ENCODE peak calls at places on chromosomes 12 and 14, in ten cellular contexts. X is body of pancreas, J is tibial artery, S is left ventricle myocardium inferior, O is mesothelial cell of epicardium, F is right lobe of liver, R is heart right ventricle, C is AG04449, H is BJ, G is endothelial cell. L is an unnamed sample.

GRCh38 chr12:130825771-130826150 is 13.3 kb downstream of the STX2 start:
- DNase-seq in O (no peak), S (no peak), J (no peak), R (no peak), F (no peak), G (no peak), C (no peak), H (no peak), X (no peak), L (no peak)

GRCh38 chr14:76962303-76962660 is 66.2 kb downstream of the IRF2BPL start:
- DNase-seq in O (no peak), G (no peak), C (no peak), X (no peak), H (no peak), S (no peak), J (no peak), F (no peak), R (no peak), L (no peak)

GRCh38 chr14:26531894-26532293 is 65.9 kb downstream of the NOVA1 start:
- DNase-seq in X (no peak), C (no peak), H (no peak), S (no peak), O (no peak), G (no peak), J (no peak), F (no peak), R (no peak), L (no peak)

GRCh38 chr14:46322076-46322475 is 329.5 kb downstream of the RPL10L start:
- DNase-seq in F (no peak), S (no peak), R (no peak), C (no peak), J (no peak), O (no peak), G (no peak), X (no peak), H (no peak), L (no peak)

GRCh38 chr12:18139989-18140596 is 50.1 kb upstream of the RERGL start:
- DNase-seq in H (no peak), F (no peak), G (no peak), X (no peak), O (no peak), C (no peak), J (no peak), S (no peak), R (no peak), L (no peak)

GRCh38 chr14:91896419-91896818 is 29.1 kb upstream of the TC2N start:
- DNase-seq in F (no peak), J (no peak), X (no peak), O (no peak), G (no peak), C (no peak), H (no peak), R (no peak), S (no peak), L (no peak)

GRCh38 chr14:58693048-58693447 is 55.3 kb downstream of the DACT1 start:
- DNase-seq in X (no peak), C (no peak), S (no peak), H (no peak), G (no peak), O (no peak), R (no peak), F (no peak), J (no peak), L (no peak)

GRCh38 chr12:105986779-105987686 is 151.7 kb downstream of the NUAK1 start:
- DNase-seq in G (no peak), J (no peak), O (no peak), S (no peak), R (no peak), C (peak), X (peak), H (peak), F (no peak), L (no peak)

GRCh38 chr14:76175942-76176341 is 24.2 kb downstream of the GPATCH2L start:
- DNase-seq in R (no peak), G (no peak), H (no peak), F (no peak), J (no peak), S (no peak), C (no peak), X (no peak), O (no peak), L (no peak)

GRCh38 chr12:111312708-111313107 is 56.2 kb downstream of the PHETA1 start:
- DNase-seq in H (no peak), X (no peak), C (no peak), F (no peak), S (no peak), G (no peak), R (no peak), J (no peak), O (no peak), L (no peak)

GRCh38 chr12:121769831-121770301 is 23.6 kb downstream of the RHOF start:
- DNase-seq in R (peak), G (no peak), J (no peak), O (no peak), C (no peak), S (peak), F (no peak), X (no peak), H (no peak), L (no peak)
- TF ChIP-seq CTCF in R (no peak), G (no peak), J (no peak), O (no peak), C (no peak), S (no peak), F (no peak), X (no peak), H (no peak), L (no peak)

GRCh38 chr14:89308232-89308959 is 108.6 kb downstream of the FOXN3 start:
- DNase-seq in C (no peak), G (no peak), H (no peak), R (no peak), F (no peak), J (no peak), S (no peak), X (no peak), O (no peak), L (peak)
- TF ChIP-seq CTCF in C (no peak), G (no peak), H (no peak), R (no peak), F (no peak), J (no peak), S (no peak), X (no peak), O (no peak), L (peak)

GRCh38 chr12:15474766-15475165 is 152.5 kb downstream of the PTPRO start:
- DNase-seq in G (no peak), C (no peak), F (no peak), O (no peak), J (no peak), R (no peak), X (no peak), S (no peak), H (no peak), L (no peak)

GRCh38 chr12:15472036-15472435 is 149.7 kb downstream of the PTPRO start:
- DNase-seq in H (no peak), J (no peak), X (peak), F (no peak), R (no peak), O (no peak), C (no peak), S (no peak), G (no peak), L (no peak)

DNA sequence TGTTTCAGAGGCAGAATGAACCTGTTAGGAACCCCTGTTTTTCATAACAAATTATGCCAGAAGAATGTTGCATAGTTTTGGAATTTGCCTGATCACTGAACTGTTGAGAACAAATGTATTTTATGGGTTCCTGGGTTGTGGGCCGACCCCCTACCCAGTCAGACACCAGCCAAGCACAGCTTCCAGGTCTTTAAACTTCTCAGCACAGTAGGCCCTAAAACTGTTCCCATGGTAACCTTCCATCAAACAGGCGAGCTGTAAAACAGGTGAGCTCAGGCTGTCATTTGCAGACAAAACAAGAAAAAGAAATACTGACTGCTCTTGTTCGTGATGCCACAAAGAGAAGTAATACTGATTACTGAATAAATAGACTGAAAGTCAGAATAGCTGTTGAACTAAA is 147.0 kb downstream of the PTPRO start:
- DNase-seq in X (no peak), F (no peak), H (no peak), J (no peak), O (no peak), R (no peak), G (no peak), S (no peak), C (no peak), L (no peak)
- TF ChIP-seq CTCF in X (no peak), F (no peak), H (no peak), J (no peak), O (no peak), R (no peak), G (no peak), S (no peak), C (no peak), L (no peak)

GRCh38 chr12:121980211-121980891 is 41.3 kb upstream of the BCL7A start:
- DNase-seq in H (no peak), R (no peak), S (no peak), C (no peak), J (no peak), G (no peak), X (peak), F (no peak), O (no peak), L (peak)
- TF ChIP-seq CTCF in H (no peak), R (no peak), S (no peak), C (no peak), J (no peak), G (no peak), X (no peak), F (no peak), O (no peak), L (no peak)

DNA sequence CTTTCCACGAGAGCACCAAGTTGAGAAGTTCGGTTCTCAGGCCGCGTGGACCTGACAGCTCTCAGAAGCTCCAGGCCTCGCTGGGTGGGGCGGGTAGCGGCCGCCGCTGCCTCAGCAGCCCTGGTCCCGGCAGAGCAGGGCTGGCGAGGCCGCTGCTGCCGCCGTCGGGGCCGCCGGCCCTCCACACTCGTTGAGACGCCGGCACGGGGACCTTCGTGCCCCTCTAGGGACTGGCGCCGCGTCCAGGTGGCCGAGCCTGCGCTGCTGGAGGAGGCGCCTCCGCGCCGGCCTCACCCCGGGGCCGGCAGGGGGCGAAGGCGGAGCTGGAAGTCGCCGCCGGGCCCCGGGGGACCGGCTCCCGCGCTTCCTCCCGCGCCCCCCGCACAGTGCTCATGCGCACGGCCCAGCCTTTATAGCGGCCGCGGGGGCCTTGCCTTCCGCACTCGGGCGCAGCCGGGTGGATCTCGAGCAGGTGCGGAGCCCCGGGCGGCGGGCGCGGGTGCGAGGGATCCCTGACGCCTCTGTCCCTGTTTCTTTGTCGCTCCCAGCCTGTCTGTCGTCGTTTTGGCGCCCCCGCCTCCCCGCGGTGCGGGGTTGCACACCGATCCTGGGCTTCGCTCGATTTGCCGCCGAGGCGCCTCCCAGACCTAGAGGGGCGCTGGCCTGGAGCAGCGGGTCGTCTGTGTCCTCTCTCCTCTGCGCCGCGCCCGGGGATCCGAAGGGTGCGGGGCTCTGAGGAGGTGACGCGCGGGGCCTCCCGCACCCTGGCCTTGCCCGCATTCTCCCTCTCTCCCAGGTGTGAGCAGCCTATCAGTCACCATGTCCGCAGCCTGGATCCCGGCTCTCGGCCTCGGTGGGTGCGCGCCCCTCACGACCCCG is at the start of gene COCH:
- DNase-seq in H (no peak), J (no peak), O (peak), C (no peak), X (peak), R (peak), F (peak), G (peak), S (peak), L (peak)
- TF ChIP-seq CTCF in H (no peak), J (peak), O (peak), C (peak), X (peak), R (peak), F (peak), G (peak), S (peak), L (peak)

GRCh38 chr12:66573605-66574004 is 105.3 kb downstream of the GRIP1 start:
- DNase-seq in F (no peak), C (no peak), S (no peak), H (no peak), R (no peak), X (no peak), J (no peak), G (no peak), O (no peak), L (no peak)

GRCh38 chr12:66572845-66573244 is 106.0 kb downstream of the GRIP1 start:
- DNase-seq in F (no peak), X (no peak), S (no peak), C (no peak), O (no peak), J (no peak), H (no peak), R (no peak), G (no peak), L (no peak)

GRCh38 chr12:66571361-66571760 is 107.5 kb downstream of the GRIP1 start:
- DNase-seq in J (no peak), X (no peak), R (no peak), F (no peak), C (no peak), G (no peak), S (no peak), O (no peak), H (no peak), L (no peak)
- TF ChIP-seq CTCF in J (no peak), X (no peak), R (no peak), F (no peak), C (no peak), G (no peak), S (no peak), O (no peak), H (no peak), L (no peak)

GRCh38 chr14:106551265-106551664 is 1024.9 kb downstream of the TMEM121 start:
- DNase-seq in J (no peak), R (no peak), F (no peak), H (no peak), C (no peak), O (no peak), G (no peak), S (no peak), X (no peak), L (no peak)
- TF ChIP-seq CTCF in J (no peak), R (no peak), F (peak), H (no peak), C (no peak), O (no peak), G (no peak), S (no peak), X (no peak), L (peak)

GRCh38 chr12:87667378-87667777 is 361.8 kb downstream of the C12orf50 start:
- DNase-seq in F (no peak), J (no peak), H (no peak), X (peak), C (no peak), S (no peak), G (no peak), O (no peak), R (no peak), L (no peak)
- TF ChIP-seq CTCF in F (peak), J (no peak), H (no peak), X (peak), C (no peak), S (peak), G (no peak), O (no peak), R (peak), L (peak)

DNA sequence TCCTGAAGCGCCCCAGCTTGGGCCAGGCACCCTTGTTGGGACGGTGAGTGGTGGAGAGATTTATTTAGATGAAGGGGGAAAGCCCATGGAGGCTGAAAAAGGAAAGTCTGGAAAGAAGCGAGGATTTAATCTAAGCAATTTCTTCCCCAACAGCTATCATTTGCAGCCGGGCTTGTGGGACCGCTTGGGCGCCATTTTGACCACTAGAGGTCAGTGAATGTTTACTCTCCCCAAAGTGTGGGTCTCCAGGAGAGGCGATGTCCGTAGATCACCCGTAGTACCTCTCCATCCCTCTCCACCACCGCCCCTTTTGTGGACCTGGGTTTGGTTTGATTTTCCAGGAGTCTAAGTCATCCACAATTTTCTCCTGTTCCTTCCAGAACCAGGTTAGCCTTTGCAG is 91.2 kb upstream of the PARP11 start:
- DNase-seq in J (no peak), H (no peak), C (no peak), F (no peak), S (no peak), G (peak), R (no peak), O (no peak), X (peak), L (peak)
- TF ChIP-seq CTCF in J (no peak), H (peak), C (peak), F (peak), S (peak), G (no peak), R (peak), O (no peak), X (peak), L (peak)

L was measured in GM10248.